ENCODE peak calls at places on chromosomes 12 and 14, in four cellular contexts. I is germinal center; F is mucosa of gallbladder; K is activated CD4-positive, alpha-beta T cell treated with anti-CD3 and anti-CD28 coated beads, Interleukin-2, amount 50 U/mL, for 1 hour. W is an unnamed sample.

GRCh38 chr14:77936138-77936639 is 136.3 kb downstream of the ADCK1 start:
- DNase-seq in I (no peak), F (no peak), K (no peak), W (no peak)

GRCh38 chr12:74747305-74747704 is 209.7 kb downstream of the ATXN7L3B start:
- DNase-seq in I (no peak), F (no peak), K (no peak), W (peak; percentile 18)

GRCh38 chr14:103087343-103087835 is 3.4 kb downstream of the LBHD2 start:
- DNase-seq in I (no peak), F (no peak), K (no peak), W (no peak)

GRCh38 chr14:83894519-83894918 is 1635.4 kb upstream of the FLRT2 start:
- DNase-seq in I (no peak), F (no peak), K (no peak), W (no peak)

GRCh38 chr14:76695263-76695920 is 65.9 kb upstream of the VASH1 start:
- DNase-seq in I (no peak), F (no peak), K (no peak), W (no peak)

GRCh38 chr12:131007031-131007793 is 53.5 kb downstream of the ADGRD1 start:
- DNase-seq in I (no peak), F (peak; percentile 65), K (no peak), W (no peak)

GRCh38 chr14:71062581-71063303 is 155.5 kb downstream of the PCNX1 start:
- DNase-seq in I (no peak), F (no peak), K (no peak), W (no peak)

GRCh38 chr12:18414671-18415070 is 153.4 kb downstream of the PIK3C2G start:
- DNase-seq in I (no peak), F (no peak), K (no peak), W (no peak)

GRCh38 chr14:72237722-72238666 is 305.8 kb downstream of the RGS6 start:
- DNase-seq in I (peak; percentile 6), F (no peak), K (no peak), W (no peak)

GRCh38 chr14:89848165-89848564 is 106.4 kb downstream of the EFCAB11 start:
- DNase-seq in I (no peak), F (no peak), K (no peak), W (no peak)

GRCh38 chr12:66036317-66036716 is 94.2 kb downstream of the LLPH start:
- DNase-seq in I (no peak), F (no peak), K (no peak), W (peak; percentile 5)

GRCh38 chr14:26966942-26967341 is 369.1 kb upstream of the NOVA1 start:
- DNase-seq in I (no peak), F (peak; percentile 53), K (no peak), W (no peak)

GRCh38 chr14:21825147-21825743 is 151.6 kb upstream of the OR4E1 start:
- DNase-seq in I (peak; percentile 74), F (no peak), K (peak; percentile 29), W (peak; percentile 20)

GRCh38 chr14:88737245-88737644 is 55.5 kb downstream of the EML5 start:
- DNase-seq in I (no peak), F (no peak), K (no peak), W (no peak)

GRCh38 chr12:128109236-128109635 is 157.7 kb upstream of the TMEM132C start:
- DNase-seq in I (no peak), F (no peak), K (no peak), W (no peak)

GRCh38 chr12:47282206-47282605 is 202.4 kb upstream of the AMIGO2 start:
- DNase-seq in I (no peak), F (no peak), K (no peak), W (no peak)

GRCh38 chr12:72136792-72137191 is 135.4 kb upstream of the TRHDE start:
- DNase-seq in I (no peak), F (no peak), K (no peak), W (no peak)

GRCh38 chr14:20690848-20691640 is 2.5 kb downstream of the ANG start:
- DNase-seq in I (peak; percentile 60), F (peak; percentile 72), K (peak; percentile 29), W (peak; percentile 54)

GRCh38 chr12:6333566-6333965 is 8.3 kb downstream of the TNFRSF1A start:
- DNase-seq in I (no peak), F (no peak), K (no peak), W (no peak)

GRCh38 chr12:93242154-93242958 is 135.4 kb upstream of the NUDT4 start:
- DNase-seq in I (no peak), F (no peak), K (no peak), W (no peak)

GRCh38 chr12:47408171-47408871 is 297.5 kb downstream of the RPAP3 start:
- DNase-seq in I (peak; percentile 74), F (no peak), K (peak; percentile 26), W (peak; percentile 44)

GRCh38 chr12:100573168-100573498 is 351 bp upstream of the GAS2L3 start:
- DNase-seq in I (no peak), F (no peak), K (no peak), W (no peak)

GRCh38 chr12:49019435-49020317 is 1.1 kb upstream of the PRKAG1 start:
- DNase-seq in I (peak; percentile 85), F (no peak), K (peak; percentile 47), W (peak; percentile 46)

GRCh38 chr12:8038659-8039114 is 6.2 kb downstream of the FOXJ2 start:
- DNase-seq in I (no peak), F (peak; percentile 63), K (no peak), W (peak; percentile 37)

GRCh38 chr14:100138955-100139354 is 20.5 kb downstream of the DEGS2 start:
- DNase-seq in I (no peak), F (no peak), K (no peak), W (no peak)

GRCh38 chr12:120865094-120865493 is 39.1 kb downstream of the SPPL3 start:
- DNase-seq in I (no peak), F (no peak), K (no peak), W (no peak)

GRCh38 chr14:80955434-80955939 is at the start of gene TSHR:
- DNase-seq in I (peak; percentile 5), F (no peak), K (peak; percentile 1), W (no peak)

GRCh38 chr14:66000771-66001170 is 485.4 kb upstream of the CCDC196 start:
- DNase-seq in I (no peak), F (no peak), K (no peak), W (no peak)

GRCh38 chr14:80930836-80931389 is 10.6 kb downstream of the CEP128 start:
- DNase-seq in I (peak; percentile 11), F (no peak), K (peak; percentile 25), W (no peak)

GRCh38 chr12:118853634-118854033 is 127.7 kb upstream of the SRRM4 start:
- DNase-seq in I (no peak), F (no peak), K (no peak), W (no peak)

GRCh38 chr14:31096255-31096654 is 70.1 kb upstream of the STRN3 start:
- DNase-seq in I (no peak), F (no peak), K (no peak), W (no peak)

GRCh38 chr14:33692762-33693161 is 258.1 kb downstream of the EGLN3 start:
- DNase-seq in I (no peak), F (no peak), K (no peak), W (no peak)

GRCh38 chr14:104799657-104800599 is 973 bp upstream of the ZBTB42 start:
- DNase-seq in I (peak; percentile 82), F (peak; percentile 84), K (peak; percentile 78), W (peak; percentile 78)

GRCh38 chr14:94612174-94612573 is at the start of gene SERPINA3:
- DNase-seq in I (no peak), F (no peak), K (no peak), W (peak; percentile 66)

GRCh38 chr12:41531147-41531829 is 343.2 kb downstream of the PDZRN4 start:
- DNase-seq in I (no peak), F (peak; percentile 35), K (no peak), W (no peak)

GRCh38 chr12:95653761-95654546 is 102.7 kb upstream of the USP44 start:
- DNase-seq in I (peak; percentile 10), F (no peak), K (no peak), W (peak; percentile 51)

GRCh38 chr12:48817957-48818830 is at the start of gene CACNB3:
- DNase-seq in I (peak; percentile 65), F (peak; percentile 69), K (peak; percentile 74), W (peak; percentile 69)

GRCh38 chr12:76080017-76080728 is 4.3 kb downstream of the NAP1L1 start:
- DNase-seq in I (no peak), F (no peak), K (no peak), W (no peak)

GRCh38 chr12:124769166-124769530 is 94.5 kb downstream of the SCARB1 start:
- DNase-seq in I (no peak), F (no peak), K (no peak), W (no peak)

W was measured in Calu3.